ENCODE peak calls at places on chromosomes 13 and 19, in four cellular contexts. T is lower lobe of right lung, F is tibial artery, C is kidney. U is an unnamed sample.

GRCh38 chr19:48975947-48976847 is 11.1 kb downstream of the FTL start:
- DNase-seq in T (no peak), F (no peak), C (no peak), U (no peak)

GRCh38 chr19:18470153-18470552 is 32.2 kb upstream of the ISYNA1 start:
- DNase-seq in C (no peak), F (no peak), T (no peak), U (no peak)

GRCh38 chr13:64849174-64849573 is 2381.0 kb downstream of the PCDH9 start:
- DNase-seq in F (no peak), C (no peak), T (no peak), U (no peak)

GRCh38 chr13:98706446-98707110 is 45.9 kb downstream of the SLC15A1 start:
- DNase-seq in C (no peak), F (no peak), T (no peak), U (no peak)

GRCh38 chr13:107847406-107847805 is 367.9 kb downstream of the LIG4 start:
- DNase-seq in C (no peak), T (no peak), F (no peak), U (no peak)

GRCh38 chr13:102870677-102871415 is 25.0 kb downstream of the ERCC5 start:
- DNase-seq in F (no peak), T (peak), C (peak), U (peak)

GRCh38 chr13:21833921-21834320 is 163.0 kb downstream of the FGF9 start:
- DNase-seq in C (no peak), F (no peak), T (no peak), U (no peak)

GRCh38 chr19:38062959-38063786 is 156.2 kb downstream of the SIPA1L3 start:
- DNase-seq in C (no peak), F (no peak), T (no peak), U (no peak)

GRCh38 chr13:102580552-102581169 is 16.1 kb upstream of the TPP2 start:
- DNase-seq in F (no peak), C (no peak), T (no peak), U (no peak)

GRCh38 chr13:93786846-93787245 is 560.2 kb downstream of the GPC6 start:
- DNase-seq in F (no peak), C (no peak), T (no peak), U (no peak)

GRCh38 chr13:33958964-33959363 is 141.0 kb downstream of the RFC3 start:
- DNase-seq in T (no peak), F (no peak), C (no peak), U (no peak)

GRCh38 chr19:32195706-32196610 is 149.5 kb upstream of the ZNF507 start:
- DNase-seq in F (peak), T (no peak), C (no peak), U (no peak)

GRCh38 chr19:17001603-17002183 is 24.9 kb downstream of the CPAMD8 start:
- DNase-seq in F (no peak), C (no peak), T (no peak), U (no peak)

GRCh38 chr13:48728876-48729275 is 75.1 kb downstream of the CYSLTR2 start:
- DNase-seq in C (no peak), F (no peak), T (no peak), U (no peak)

GRCh38 chr19:55674459-55674840 is 576 bp upstream of the EPN1 start:
- DNase-seq in F (no peak), T (no peak), C (no peak), U (no peak)

GRCh38 chr19:38917516-38917915 is 5.5 kb upstream of the CCER2 start:
- DNase-seq in T (no peak), F (peak), C (no peak), U (no peak)

GRCh38 chr13:20721454-20722357 is 18.2 kb downstream of the IL17D start:
- DNase-seq in F (peak), T (no peak), C (peak), U (no peak)

GRCh38 chr19:33275933-33276619 is 26.3 kb downstream of the CEBPA start:
- DNase-seq in T (no peak), F (no peak), C (peak), U (no peak)

GRCh38 chr19:18895038-18895827 is 725 bp downstream of the CERS1 start:
- DNase-seq in F (peak), C (peak), T (no peak), U (no peak)

GRCh38 chr13:23427342-23428182 is 5.9 kb downstream of the SACS start:
- DNase-seq in F (peak), C (no peak), T (no peak), U (no peak)

GRCh38 chr13:33004454-33004853 is 11.8 kb upstream of the KL start:
- DNase-seq in F (no peak), T (no peak), C (no peak), U (no peak)

GRCh38 chr13:40653558-40654318 is 12.7 kb downstream of the FOXO1 start:
- DNase-seq in C (no peak), F (no peak), T (no peak), U (no peak)

GRCh38 chr13:109783447-109783814 is 3.0 kb downstream of the IRS2 start:
- DNase-seq in T (no peak), C (no peak), F (peak), U (no peak)
- TF ChIP-seq CTCF in T (no peak), C (no peak), F (no peak), U (no peak)

DNA sequence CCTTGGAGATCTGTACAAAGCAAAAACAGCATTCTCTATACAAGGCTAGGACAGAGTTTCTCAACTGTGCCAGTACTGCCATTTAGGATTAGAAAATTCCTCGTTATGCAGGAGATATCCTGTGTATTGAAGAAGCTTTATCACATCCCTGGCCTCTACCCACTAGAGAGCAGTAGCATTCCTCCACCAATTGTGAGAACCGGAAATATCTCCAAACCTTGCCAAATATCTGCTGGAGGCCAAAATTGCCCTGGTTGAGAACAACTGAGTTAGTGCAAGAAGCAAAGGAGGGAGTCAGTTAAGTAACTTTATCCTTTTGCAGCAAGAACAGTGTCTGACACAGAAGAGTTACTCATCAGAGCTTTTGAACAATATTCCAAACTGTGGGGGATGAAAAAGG is 16.2 kb upstream of the FREM2 start:
- DNase-seq in F (no peak), T (no peak), C (no peak), U (no peak)
- TF ChIP-seq CTCF in F (no peak), T (no peak), C (peak), U (no peak)

DNA sequence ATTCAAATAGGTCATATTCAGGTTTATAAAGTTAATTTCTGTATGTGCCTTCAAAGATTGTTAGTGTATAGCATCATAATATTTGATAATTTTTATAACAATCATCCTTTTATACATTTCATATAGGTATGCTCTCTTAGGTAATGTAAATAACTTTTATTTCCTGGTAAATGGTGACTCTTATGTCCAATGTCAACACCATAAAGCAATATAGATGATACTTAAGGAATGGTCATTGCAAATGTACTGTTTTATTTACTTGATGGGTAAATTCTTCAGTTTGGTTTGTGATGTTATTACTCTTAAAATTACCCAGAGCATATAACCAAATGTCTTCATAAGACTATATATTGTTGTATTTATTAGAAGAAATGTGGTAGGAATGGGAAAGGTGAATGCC is 928.7 kb downstream of the PCDH9 start:
- DNase-seq in F (no peak), C (no peak), T (no peak), U (no peak)
- TF ChIP-seq CTCF in F (no peak), C (no peak), T (no peak), U (no peak)

DNA sequence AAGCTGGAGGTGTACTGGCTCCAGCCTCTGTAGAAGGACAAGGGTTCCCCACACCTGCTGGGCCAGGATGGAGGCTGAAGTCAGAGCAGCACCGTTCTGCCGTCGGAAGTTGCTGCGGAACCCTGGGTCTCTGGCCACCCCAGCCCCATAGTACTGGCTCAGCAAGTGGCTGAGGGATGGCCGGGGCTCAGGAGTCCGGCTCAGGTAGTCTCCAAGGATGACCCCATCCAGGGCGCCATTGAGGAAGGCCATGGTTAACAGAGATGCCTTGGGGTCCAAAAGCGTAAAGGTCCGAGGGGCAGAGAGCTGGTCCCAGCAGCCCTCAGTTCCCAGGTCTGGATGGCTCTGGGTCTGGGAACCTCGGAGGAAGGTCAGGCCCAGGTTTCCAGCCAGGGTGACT is 3.7 kb downstream of the PGLYRP2 start:
- DNase-seq in C (no peak), F (no peak), T (no peak), U (no peak)
- TF ChIP-seq CTCF in C (no peak), F (no peak), T (no peak), U (no peak)

GRCh38 chr13:25679154-25679553 is 307.4 kb downstream of the ATP8A2 start:
- DNase-seq in C (no peak), T (no peak), F (no peak), U (no peak)

GRCh38 chr13:25677956-25678355 is 306.2 kb downstream of the ATP8A2 start:
- DNase-seq in T (no peak), C (no peak), F (no peak), U (no peak)

GRCh38 chr13:25679936-25680335 is 308.2 kb downstream of the ATP8A2 start:
- DNase-seq in F (no peak), T (no peak), C (no peak), U (no peak)

GRCh38 chr13:25675060-25675459 is 303.3 kb downstream of the ATP8A2 start:
- DNase-seq in C (no peak), F (no peak), T (no peak), U (no peak)

DNA sequence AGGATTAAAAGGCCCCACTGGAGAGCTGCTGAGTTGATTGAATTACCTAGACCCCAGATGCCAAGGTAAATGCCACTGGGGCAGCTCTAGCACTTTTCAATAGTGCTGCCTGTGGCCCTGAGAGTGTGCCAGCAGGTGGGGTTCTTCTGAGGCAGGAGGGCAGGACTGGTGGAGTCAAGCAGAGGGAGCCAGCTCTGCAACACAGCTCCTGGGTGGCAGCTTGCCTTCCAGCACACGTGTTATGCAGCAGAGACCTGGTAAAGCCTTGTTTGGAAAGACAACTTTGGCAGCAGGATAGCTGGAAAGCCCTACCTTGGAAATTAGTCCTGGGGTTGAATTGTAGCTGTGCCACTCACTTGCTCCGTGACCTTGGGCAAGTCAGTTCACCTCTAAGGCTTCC is 306.6 kb downstream of the ATP8A2 start:
- DNase-seq in F (no peak), T (no peak), C (no peak), U (no peak)
- TF ChIP-seq CTCF in F (no peak), T (no peak), C (no peak), U (no peak)